ENCODE peak calls at places on chromosomes 6 and 20, in four cellular contexts. V, X, Y and W are unnamed samples.

GRCh38 chr6:82875573-82876185 is 190.0 kb downstream of the UBE3D start:
- DNase-seq in V (peak; percentile 91), X (peak; percentile 93), Y (peak; percentile 91), W (no peak)

GRCh38 chr6:142079130-142079529 is 53.6 kb upstream of the GJE1 start:
- DNase-seq in V (no peak), X (no peak), Y (no peak), W (no peak)

GRCh38 chr20:23396961-23397620 is 24.2 kb downstream of the NAPB start:
- DNase-seq in V (peak; percentile 21), X (no peak), Y (peak; percentile 12), W (no peak)

GRCh38 chr6:90226257-90226656 is 70.4 kb downstream of the BACH2 start:
- DNase-seq in V (peak; percentile 74), X (peak; percentile 38), Y (peak; percentile 48), W (no peak)

GRCh38 chr6:131368077-131368911 is 204.7 kb upstream of the ARG1 start:
- DNase-seq in V (no peak), X (no peak), Y (peak; percentile 43), W (no peak)

GRCh38 chr6:130033999-130034814 is 15.8 kb downstream of the L3MBTL3 start:
- DNase-seq in V (peak; percentile 90), X (peak; percentile 8), Y (peak; percentile 90), W (no peak)

GRCh38 chr6:73262701-73263569 is at the start of gene KHDC1:
- DNase-seq in V (peak; percentile 54), X (peak; percentile 23), Y (peak; percentile 66), W (peak; percentile 48)

GRCh38 chr6:121724576-121724975 is 289.1 kb downstream of the GJA1 start:
- DNase-seq in V (no peak), X (no peak), Y (no peak), W (no peak)

GRCh38 chr20:50731930-50732690 is 730 bp downstream of the PARD6B start:
- DNase-seq in V (no peak), X (peak; percentile 39), Y (no peak), W (peak; percentile 47)

GRCh38 chr20:21513881-21514540 is at the start of gene NKX2-2:
- DNase-seq in V (no peak), X (no peak), Y (peak; percentile 56), W (no peak)

GRCh38 chr6:28983838-28984237 is 21.3 kb downstream of the ZNF311 start:
- DNase-seq in V (no peak), X (no peak), Y (no peak), W (no peak)

GRCh38 chr20:58571942-58572666 is 56.9 kb upstream of the APCDD1L start:
- DNase-seq in V (peak; percentile 88), X (no peak), Y (peak; percentile 78), W (no peak)

GRCh38 chr20:48282591-48283228 is 497.4 kb upstream of the SULF2 start:
- DNase-seq in V (no peak), X (no peak), Y (no peak), W (no peak)

GRCh38 chr6:108762394-108762793 is 85.8 kb upstream of the ARMC2 start:
- DNase-seq in V (no peak), X (no peak), Y (no peak), W (no peak)

GRCh38 chr20:50992733-50993457 is 30.0 kb downstream of the KCNG1 start:
- DNase-seq in V (peak; percentile 69), X (peak; percentile 79), Y (peak; percentile 75), W (peak; percentile 85)

GRCh38 chr6:53033764-53034163 is 31.4 kb upstream of the FBXO9 start:
- DNase-seq in V (peak; percentile 88), X (no peak), Y (peak; percentile 74), W (no peak)

GRCh38 chr6:5036309-5036708 is 32.5 kb upstream of the RPP40 start:
- DNase-seq in V (peak; percentile 67), X (peak; percentile 19), Y (peak; percentile 59), W (peak; percentile 53)

GRCh38 chr6:3426817-3427739 is 29.8 kb downstream of the SLC22A23 start:
- DNase-seq in V (no peak), X (no peak), Y (no peak), W (no peak)

GRCh38 chr20:20802328-20802727 is 89.9 kb upstream of the RALGAPA2 start:
- DNase-seq in V (no peak), X (no peak), Y (no peak), W (no peak)

GRCh38 chr6:111032493-111033140 is 50.8 kb downstream of the RPF2 start:
- DNase-seq in V (peak; percentile 50), X (no peak), Y (peak; percentile 53), W (no peak)

GRCh38 chr20:36472656-36473071 is 68.7 kb upstream of the MYL9 start:
- DNase-seq in V (no peak), X (peak; percentile 73), Y (peak; percentile 30), W (no peak)

GRCh38 chr20:55793986-55794385 is 211.3 kb downstream of the CBLN4 start:
- DNase-seq in V (no peak), X (no peak), Y (no peak), W (no peak)
- H3K9ac ChIP-seq in V (no peak overlapping the region), X (no peak overlapping the region), Y (no peak overlapping the region), W (no peak overlapping the region)

GRCh38 chr6:139569561-139569960 is 195.1 kb upstream of the CITED2 start:
- DNase-seq in V (peak; percentile 79), X (peak; percentile 71), Y (peak; percentile 78), W (no peak)
- H3K9ac ChIP-seq in V (no peak overlapping the region), X (no peak overlapping the region), Y (no peak overlapping the region), W (no peak overlapping the region)

GRCh38 chr6:31948306-31948705 is 2.4 kb downstream of the CFB start:
- DNase-seq in V (no peak), X (no peak), Y (no peak), W (no peak)

GRCh38 chr6:31945507-31946369 is at the start of gene CFB:
- DNase-seq in V (peak; percentile 86), X (peak; percentile 95), Y (peak; percentile 80), W (no peak)

GRCh38 chr6:31947864-31948263 is 2.0 kb downstream of the CFB start:
- DNase-seq in V (no peak), X (no peak), Y (no peak), W (no peak)

GRCh38 chr6:31946370-31946885 is 533 bp downstream of the CFB start:
- DNase-seq in V (no peak), X (no peak), Y (no peak), W (no peak)

DNA sequence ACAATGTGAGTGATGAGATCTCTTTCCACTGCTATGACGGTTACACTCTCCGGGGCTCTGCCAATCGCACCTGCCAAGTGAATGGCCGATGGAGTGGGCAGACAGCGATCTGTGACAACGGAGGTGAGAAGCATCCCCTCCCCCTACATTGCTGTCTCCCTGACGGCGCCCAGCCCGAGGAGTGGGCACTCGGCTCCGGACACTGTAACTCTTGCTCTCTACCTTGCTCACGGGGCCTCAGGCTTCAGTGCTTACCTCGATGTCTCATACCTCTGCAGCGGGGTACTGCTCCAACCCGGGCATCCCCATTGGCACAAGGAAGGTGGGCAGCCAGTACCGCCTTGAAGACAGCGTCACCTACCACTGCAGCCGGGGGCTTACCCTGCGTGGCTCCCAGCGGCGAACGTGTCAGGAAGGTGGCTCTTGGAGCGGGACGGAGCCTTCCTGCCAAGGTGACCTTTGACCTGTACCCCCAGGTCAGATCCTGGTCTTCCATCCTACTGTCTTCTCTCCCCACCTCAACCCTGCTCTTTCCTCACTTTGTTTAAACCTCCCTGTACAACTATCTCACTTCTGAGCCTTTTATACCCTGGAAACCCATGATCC is 1.3 kb downstream of the CFB start:
- DNase-seq in V (no peak), X (no peak), Y (no peak), W (no peak)
- H3K9ac ChIP-seq in V (no peak overlapping the region), X (no peak overlapping the region), Y (no peak overlapping the region), W (no peak overlapping the region)

GRCh38 chr6:157997893-157998608 is 16.4 kb downstream of the SYNJ2 start:
- DNase-seq in V (no peak), X (no peak), Y (no peak), W (no peak)

GRCh38 chr6:158002249-158002950 is 20.7 kb downstream of the SYNJ2 start:
- DNase-seq in V (no peak), X (peak; percentile 83), Y (no peak), W (no peak)

GRCh38 chr6:158000530-158001307 is 19.1 kb downstream of the SYNJ2 start:
- DNase-seq in V (no peak), X (no peak), Y (no peak), W (no peak)

GRCh38 chr6:157996918-157997702 is 15.4 kb downstream of the SYNJ2 start:
- DNase-seq in V (no peak), X (no peak), Y (no peak), W (no peak)

DNA sequence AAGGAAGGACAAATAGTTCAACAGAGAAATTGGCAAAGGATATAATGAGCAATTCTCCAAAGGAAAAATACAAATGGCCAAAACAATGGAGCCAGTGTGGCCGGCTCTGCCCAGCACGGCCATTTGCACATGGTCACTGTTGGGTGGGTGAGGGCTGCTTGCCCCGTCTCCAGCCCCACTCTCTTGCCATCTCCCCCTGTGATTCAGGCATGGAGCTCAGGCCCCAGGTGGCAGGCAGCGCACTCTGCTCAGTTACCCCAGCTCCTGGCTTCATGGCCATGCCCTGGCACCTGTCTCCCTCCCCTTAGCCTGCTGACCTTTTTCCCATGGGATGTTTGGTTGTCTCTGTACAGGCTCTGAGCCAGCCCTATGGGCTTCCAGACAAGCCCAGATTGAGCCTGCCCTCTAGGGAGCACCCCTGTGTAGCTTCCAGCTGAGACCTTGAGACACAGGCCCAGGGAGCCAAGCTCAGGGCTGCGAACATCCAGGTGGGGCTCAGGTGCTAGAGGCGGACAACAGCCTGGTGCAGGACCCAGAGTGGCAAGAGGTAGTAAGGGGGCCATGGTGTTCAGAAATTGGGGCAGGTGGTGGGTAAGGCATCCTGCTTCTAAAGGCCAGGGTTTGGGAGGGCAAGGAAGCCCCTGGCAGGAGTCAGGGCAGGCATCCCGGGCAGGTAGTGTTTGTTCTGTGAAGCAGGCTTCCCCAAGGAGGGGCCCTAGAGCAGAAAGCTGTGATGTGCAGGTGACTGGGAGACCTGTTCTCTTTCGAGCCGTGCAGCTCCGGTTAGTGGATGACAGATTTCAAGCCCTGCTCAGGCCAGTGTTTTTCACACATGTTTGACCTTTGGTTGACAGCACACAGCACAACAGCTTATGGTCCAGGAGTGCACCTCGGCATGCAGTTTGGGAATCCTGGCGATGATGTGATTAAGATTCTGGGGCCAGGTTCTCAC is 17.7 kb downstream of the SYNJ2 start:
- DNase-seq in V (no peak), X (no peak), Y (no peak), W (no peak)
- H3K9ac ChIP-seq in V (peak overlapping the region; percentile 13), X (no peak overlapping the region), Y (no peak overlapping the region), W (peak overlapping the region; percentile 25)

DNA sequence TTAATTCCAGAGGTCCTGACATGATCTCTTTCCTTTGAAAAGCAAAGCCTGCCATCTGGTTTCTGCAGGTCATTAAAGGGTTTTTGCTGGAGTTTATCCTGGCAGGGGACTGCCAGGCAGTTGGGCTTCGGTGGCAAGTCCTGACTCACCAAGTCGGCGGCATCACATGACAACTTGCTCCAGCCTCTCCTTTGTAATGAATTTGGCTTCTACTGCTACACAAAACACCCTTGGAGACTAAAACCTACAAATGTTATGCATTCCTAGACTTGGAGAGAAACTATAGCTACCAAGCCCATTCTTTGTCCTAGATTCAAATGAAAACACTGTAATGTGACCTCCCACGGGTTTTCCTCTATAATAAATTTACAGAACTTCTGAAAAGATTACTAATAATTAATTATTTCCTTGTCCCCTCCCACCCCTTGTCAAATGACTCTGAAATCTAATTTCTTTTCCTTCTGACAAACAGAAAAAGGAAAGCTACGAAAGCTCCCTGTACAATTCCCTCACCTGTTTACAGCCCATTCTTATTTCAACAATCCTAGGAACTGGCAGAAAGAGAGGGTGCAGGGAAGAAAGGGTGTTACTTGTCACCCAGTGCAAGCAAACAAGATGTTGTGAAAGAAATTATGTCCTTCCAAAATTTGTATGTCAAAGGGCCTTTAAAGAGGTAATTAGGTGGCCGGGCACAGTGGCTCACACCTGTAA is 62.9 kb downstream of the QRSL1 start:
- DNase-seq in V (peak; percentile 15), X (peak; percentile 70), Y (peak; percentile 77), W (peak; percentile 20)
- H3K9ac ChIP-seq in V (no peak overlapping the region), X (no peak overlapping the region), Y (no peak overlapping the region), W (no peak overlapping the region)